ENCODE peak calls at places on chromosomes 6 and 20, in six cellular contexts. L is astrocyte of the spinal cord, I is glutamatergic neuron, D is MM.1S, W is choroid plexus epithelial cell, G is D721Med. X is an unnamed sample.

GRCh38 chr20:10596726-10597125 is 77.1 kb downstream of the JAG1 start:
- DNase-seq in I (no peak), W (peak), D (no peak), G (no peak), L (peak), X (peak)

GRCh38 chr6:121504227-121504626 is 68.8 kb downstream of the GJA1 start:
- DNase-seq in D (no peak), G (no peak), L (peak), I (no peak), W (peak), X (peak)

GRCh38 chr6:45610832-45611231 is 233.1 kb upstream of the SUPT3H start:
- DNase-seq in L (no peak), D (no peak), G (no peak), W (no peak), I (no peak), X (no peak)

GRCh38 chr6:96015791-96016776 is at the start of gene FUT9:
- DNase-seq in I (peak), G (no peak), D (peak), W (no peak), L (no peak), X (no peak)

GRCh38 chr6:106116125-106116524 is 30.0 kb downstream of the PRDM1 start:
- DNase-seq in D (no peak), G (no peak), L (peak), W (no peak), I (no peak), X (peak)

GRCh38 chr6:139531148-139531547 is 156.7 kb upstream of the CITED2 start:
- DNase-seq in L (peak), D (no peak), W (peak), I (no peak), G (no peak), X (peak)

GRCh38 chr6:10429638-10430427 is 15.0 kb upstream of the TFAP2A start:
- DNase-seq in D (peak), G (no peak), I (no peak), W (peak), L (no peak), X (peak)

GRCh38 chr6:100144991-100145390 is 151.0 kb upstream of the MCHR2 start:
- DNase-seq in G (no peak), W (no peak), D (no peak), L (no peak), I (no peak), X (peak)

GRCh38 chr6:14645221-14645620 is 527.6 kb downstream of the CD83 start:
- DNase-seq in W (no peak), G (no peak), I (no peak), L (no peak), D (no peak), X (no peak)

GRCh38 chr6:122530440-122531046 is 58.9 kb upstream of the SERINC1 start:
- DNase-seq in G (no peak), I (peak), D (peak), L (peak), W (peak), X (peak)

GRCh38 chr20:60715172-60715571 is 536.9 kb upstream of the CDH4 start:
- DNase-seq in W (no peak), L (no peak), D (no peak), I (no peak), G (no peak), X (peak)

GRCh38 chr6:89724981-89725380 is 86.4 kb upstream of the LYRM2 start:
- DNase-seq in L (no peak), G (no peak), I (no peak), W (no peak), D (no peak), X (no peak)
- TF ChIP-seq CTCF in L (no peak), G (no peak), I (no peak), W (no peak), D (no peak), X (no peak)

DNA sequence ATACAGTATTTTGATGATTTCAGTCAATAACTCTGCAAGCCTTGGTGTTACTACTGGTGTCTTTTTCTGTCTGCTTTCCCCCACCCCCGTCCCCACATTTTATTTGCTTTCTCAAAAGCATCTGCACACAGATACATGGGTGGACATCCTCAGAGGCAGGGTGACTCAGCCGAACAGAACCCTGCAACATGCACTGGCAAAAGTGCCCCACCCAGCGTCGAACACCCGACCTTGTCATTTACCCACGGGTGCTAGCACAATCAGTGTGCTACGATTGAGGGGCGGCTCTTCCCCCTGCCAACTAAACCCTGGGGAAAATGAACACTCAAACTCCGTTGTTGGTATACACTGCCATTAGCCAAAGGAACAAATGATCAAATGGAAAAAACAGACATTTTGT is 115.9 kb upstream of the NAA20 start:
- DNase-seq in D (no peak), L (no peak), G (no peak), W (no peak), I (no peak), X (peak)
- TF ChIP-seq CTCF in D (no peak), L (no peak), G (no peak), W (no peak), I (no peak), X (peak)

GRCh38 chr20:7505152-7505834 is 435.0 kb downstream of the HAO1 start:
- DNase-seq in D (peak), W (no peak), I (no peak), L (no peak), G (no peak), X (no peak)
- TF ChIP-seq CTCF in D (peak), W (no peak), I (no peak), L (no peak), G (no peak), X (no peak)

DNA sequence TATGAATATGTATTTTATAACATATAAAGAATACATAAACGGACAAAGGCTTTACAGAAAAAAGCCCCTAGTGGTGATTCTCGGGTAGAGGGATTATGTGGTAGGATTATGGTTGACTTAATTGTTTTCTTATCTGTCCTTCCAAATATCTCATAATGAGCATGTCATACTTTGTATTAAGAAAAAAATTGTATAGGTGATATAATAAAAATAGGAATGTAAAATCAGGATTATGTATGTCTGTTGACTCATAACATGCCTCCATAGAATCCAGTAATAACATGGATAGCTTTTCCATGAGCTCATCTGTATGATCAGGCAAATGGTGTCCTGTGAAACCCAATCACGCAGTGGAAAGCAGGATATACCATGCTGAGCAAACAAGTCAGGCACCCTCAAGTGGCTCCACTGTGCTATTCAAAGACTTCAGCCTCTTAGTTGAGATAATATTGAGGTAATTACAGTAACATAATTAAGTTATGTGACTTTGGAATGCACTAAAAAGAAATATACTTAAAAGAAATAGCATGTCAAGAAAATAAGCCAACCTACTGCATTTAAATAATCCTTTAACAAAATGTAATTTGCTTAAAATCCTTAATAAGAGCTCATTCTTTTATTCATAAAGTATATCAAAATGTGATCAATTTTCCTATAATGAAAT is 39.6 kb upstream of the PRELID3B start:
- DNase-seq in I (no peak), G (no peak), L (no peak), D (no peak), W (peak), X (no peak)
- TF ChIP-seq CTCF in I (peak), G (peak), L (peak), D (no peak), W (peak), X (peak)

DNA sequence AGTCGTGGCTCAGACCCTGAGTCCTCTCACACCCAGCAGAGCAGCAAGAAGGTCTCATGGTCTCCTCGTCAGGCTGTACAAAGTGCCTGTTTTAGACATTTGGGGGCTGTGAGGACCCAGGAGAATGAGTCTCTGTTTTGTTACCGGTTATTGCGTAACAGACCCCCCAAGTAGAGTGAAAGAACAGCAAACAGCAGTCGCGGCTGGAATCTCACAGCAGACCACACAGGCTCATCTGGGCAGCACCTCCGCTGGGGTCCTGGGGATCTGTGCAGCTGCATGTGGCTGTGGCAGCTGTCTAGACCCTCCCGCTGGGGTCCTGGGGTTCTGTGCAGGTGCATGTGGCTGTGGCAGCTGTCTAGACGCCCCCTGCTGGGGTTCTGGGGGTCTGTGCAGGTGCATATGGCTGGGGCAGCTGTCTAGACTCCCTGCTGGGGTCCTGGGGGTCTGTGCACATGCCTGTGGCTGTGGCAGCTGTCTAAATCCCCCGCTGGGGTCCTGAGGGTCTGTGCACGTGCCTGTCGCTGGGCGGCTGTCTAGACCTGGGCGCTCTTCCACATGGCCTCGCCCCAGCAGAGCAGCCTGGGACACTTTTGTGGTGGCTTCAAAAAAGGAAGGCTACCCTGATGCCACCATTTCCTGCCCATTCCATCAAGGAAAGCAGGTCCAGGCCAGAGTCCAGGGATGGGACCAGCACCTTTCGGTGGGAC is 24.7 kb downstream of the ENTPD6 start:
- DNase-seq in D (no peak), I (no peak), G (no peak), W (peak), L (peak), X (no peak)
- TF ChIP-seq CTCF in D (peak), I (peak), G (peak), W (peak), L (no peak), X (peak)

DNA sequence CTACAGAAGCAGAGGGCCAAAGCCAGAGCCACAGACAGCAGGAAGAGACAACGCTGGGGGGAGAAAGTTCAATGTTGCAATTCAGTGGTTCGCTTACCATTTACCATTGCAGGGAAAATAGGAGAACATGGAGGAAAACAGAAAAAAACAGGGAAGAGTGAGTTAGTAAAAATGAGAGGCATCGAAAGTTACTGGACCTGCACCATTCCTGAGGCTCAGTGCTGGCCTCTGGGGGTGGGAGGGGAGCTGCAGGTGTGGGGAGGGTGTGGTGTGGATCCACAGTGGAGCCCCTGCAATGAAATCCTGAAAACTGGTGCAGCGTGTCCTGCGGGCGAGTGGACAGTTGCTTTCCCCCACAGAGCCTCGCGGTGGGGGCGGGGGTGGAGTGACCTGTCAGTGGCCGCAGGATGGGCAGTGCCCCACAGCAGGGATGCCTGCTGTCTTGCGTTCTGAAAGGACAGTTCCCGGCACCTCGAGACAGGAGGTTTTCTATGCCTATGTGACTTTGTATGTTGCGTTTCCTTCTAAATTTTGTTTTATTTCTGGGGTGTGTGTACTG is 5.7 kb downstream of the TMEM181 start:
- DNase-seq in D (no peak), W (no peak), I (no peak), G (no peak), L (no peak), X (no peak)
- TF ChIP-seq CTCF in D (no peak), W (peak), I (no peak), G (no peak), L (peak), X (no peak)

DNA sequence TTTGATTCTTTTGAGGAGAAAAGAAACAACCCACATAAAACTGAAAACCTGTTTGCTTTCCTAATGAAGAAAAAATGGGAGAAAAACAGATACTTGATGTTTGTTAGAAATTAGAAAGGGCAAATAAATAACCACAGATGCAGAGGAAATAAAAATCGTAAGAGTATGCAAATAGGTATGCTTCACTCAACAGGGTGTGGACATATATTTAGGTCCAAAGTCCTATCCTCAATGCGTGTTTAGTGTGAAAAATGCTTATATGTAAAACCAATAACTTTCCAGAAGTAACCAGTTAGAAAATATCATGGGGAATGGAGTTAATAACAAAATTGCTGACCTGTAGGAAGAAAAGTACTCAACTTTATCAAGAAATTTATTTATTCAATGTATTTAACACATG is 135.7 kb downstream of the TOX2 start:
- DNase-seq in I (no peak), D (no peak), G (no peak), W (no peak), L (no peak), X (no peak)
- TF ChIP-seq CTCF in I (no peak), D (no peak), G (no peak), W (no peak), L (no peak), X (no peak)

GRCh38 chr6:127971945-127972391 is 71.1 kb upstream of the THEMIS start:
- DNase-seq in G (no peak), L (peak), W (peak), D (no peak), I (no peak), X (peak)

GRCh38 chr6:127976111-127976510 is 75.3 kb upstream of the THEMIS start:
- DNase-seq in W (no peak), I (no peak), D (no peak), L (no peak), G (no peak), X (no peak)

GRCh38 chr6:127971386-127971785 is 70.5 kb upstream of the THEMIS start:
- DNase-seq in G (no peak), L (no peak), I (no peak), D (no peak), W (no peak), X (no peak)

GRCh38 chr6:127969701-127970100 is 68.8 kb upstream of the THEMIS start:
- DNase-seq in W (no peak), D (no peak), G (no peak), L (no peak), I (no peak), X (no peak)

GRCh38 chr6:127972815-127973214 is 72.0 kb upstream of the THEMIS start:
- DNase-seq in D (no peak), L (no peak), W (no peak), I (no peak), G (no peak), X (no peak)
- TF ChIP-seq CTCF in D (no peak), L (no peak), W (no peak), I (no peak), G (no peak), X (no peak)

DNA sequence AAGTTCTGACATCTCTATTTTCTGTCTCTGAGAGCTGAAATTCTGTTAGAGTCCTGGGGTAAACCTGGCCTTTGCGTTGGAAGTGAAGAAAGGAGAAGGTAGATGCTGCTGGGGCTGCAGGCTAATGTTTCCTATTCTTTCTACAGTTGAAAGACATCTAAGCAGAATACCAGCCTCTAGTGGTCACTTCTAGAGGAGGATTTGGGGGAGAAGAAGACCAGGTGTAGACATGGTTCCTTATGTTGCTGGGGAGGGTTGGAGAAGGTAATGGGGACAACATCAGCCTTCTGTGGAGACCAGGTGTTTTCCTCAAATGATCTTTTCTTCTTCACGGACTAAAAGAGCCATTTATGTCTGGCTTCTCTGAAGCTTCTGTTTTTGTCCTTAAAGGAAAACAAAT is 62.6 kb downstream of the BTBD3 start:
- DNase-seq in W (no peak), G (no peak), I (no peak), L (no peak), D (peak), X (no peak)
- TF ChIP-seq CTCF in W (peak), G (no peak), I (no peak), L (peak), D (peak), X (no peak)

DNA sequence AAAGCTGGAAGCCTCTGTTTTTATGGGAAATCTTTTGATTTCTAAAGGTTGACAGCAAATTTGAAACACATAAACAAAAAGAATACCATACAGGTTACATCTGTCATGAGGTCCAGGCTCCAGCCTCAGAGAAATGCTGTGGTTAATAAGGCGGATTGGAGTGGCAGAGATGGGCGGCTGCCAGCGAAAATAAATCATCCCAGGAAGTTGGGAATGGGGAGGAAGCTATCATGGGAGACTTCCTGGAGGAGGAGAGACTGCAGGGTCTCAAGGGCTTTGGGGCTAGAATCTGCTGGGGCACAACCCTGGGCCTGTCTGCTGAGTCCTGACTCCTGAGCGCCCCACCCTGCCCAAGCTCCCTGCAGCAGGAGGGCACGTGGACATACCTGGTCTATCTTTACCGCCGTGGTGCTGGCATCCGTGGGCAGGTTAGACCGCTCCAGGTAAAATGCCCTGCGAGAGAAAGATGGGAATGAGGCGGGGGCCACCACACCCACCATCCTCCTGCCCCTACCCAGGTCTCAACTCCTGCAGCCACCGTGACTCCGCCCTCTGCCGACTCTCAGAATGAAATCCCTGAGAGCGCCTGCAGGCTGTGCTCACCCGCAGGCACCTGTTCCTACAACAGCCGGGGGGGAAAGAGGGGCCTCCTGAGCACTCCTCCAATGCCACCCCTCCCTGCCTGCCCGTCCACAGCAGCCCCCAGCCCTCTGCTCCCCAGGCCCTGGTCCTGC is 197.3 kb downstream of the PREX1 start:
- DNase-seq in W (no peak), D (no peak), I (peak), G (no peak), L (no peak), X (no peak)
- TF ChIP-seq CTCF in W (no peak), D (no peak), I (peak), G (no peak), L (no peak), X (no peak)

X was measured in MCF 10A.